ENCODE peak calls at places on chromosomes 6 and 20, in seven cellular contexts. One of them, this sample, is unnamed. For H3K4me1, the result is how much of the 10 kb centered on the place peaks cover.

GRCh38 chr20:3670945-3671344 is 7.7 kb upstream of the GFRA4 start:
- DNase-seq in trophoblast cell: no peak
- DNase-seq in mesendoderm: no peak
- DNase-seq in H1: no peak
- DNase-seq in IMR-90: no peak
- DNase-seq in mesenchymal stem cell: no peak
- DNase-seq in H9: no peak
- DNase-seq in this sample: no peak

GRCh38 chr6:41940759-41941279 is 789 bp downstream of the CCND3 start:
- DNase-seq in mesendoderm: peak
- DNase-seq in mesenchymal stem cell: peak
- DNase-seq in H9: peak
- DNase-seq in H1: no peak
- DNase-seq in trophoblast cell: no peak
- DNase-seq in IMR-90: peak
- DNase-seq in this sample: no peak

GRCh38 chr20:32539063-32539816 is 45.9 kb downstream of the NOL4L start:
- DNase-seq in mesendoderm: no peak
- DNase-seq in trophoblast cell: no peak
- DNase-seq in IMR-90: no peak
- DNase-seq in H1: no peak
- DNase-seq in mesenchymal stem cell: no peak
- DNase-seq in H9: no peak
- DNase-seq in this sample: no peak

GRCh38 chr20:40962733-40963504 is 65.7 kb upstream of the TOP1 start:
- DNase-seq in trophoblast cell: peak
- DNase-seq in mesendoderm: peak
- DNase-seq in H9: peak
- DNase-seq in IMR-90: peak
- DNase-seq in H1: peak
- DNase-seq in mesenchymal stem cell: peak
- DNase-seq in this sample: peak

GRCh38 chr6:158972241-158973233 is 27.5 kb downstream of the RSPH3 start:
- DNase-seq in H1: no peak
- DNase-seq in mesendoderm: peak
- DNase-seq in IMR-90: peak
- DNase-seq in H9: no peak
- DNase-seq in trophoblast cell: no peak
- DNase-seq in mesenchymal stem cell: peak
- DNase-seq in this sample: no peak

GRCh38 chr20:24694157-24694726 is 224.8 kb downstream of the SYNDIG1 start:
- DNase-seq in mesenchymal stem cell: no peak
- DNase-seq in trophoblast cell: no peak
- DNase-seq in H9: peak
- DNase-seq in H1: no peak
- DNase-seq in IMR-90: no peak
- DNase-seq in mesendoderm: no peak
- DNase-seq in this sample: no peak

GRCh38 chr6:170058878-170059485 is 231.9 kb downstream of the DLL1 start:
- DNase-seq in mesendoderm: no peak
- DNase-seq in H1: no peak
- DNase-seq in trophoblast cell: no peak
- DNase-seq in mesenchymal stem cell: no peak
- DNase-seq in IMR-90: no peak
- DNase-seq in H9: no peak
- DNase-seq in this sample: no peak

GRCh38 chr6:33813246-33813904 is 9.6 kb upstream of the MLN start:
- DNase-seq in trophoblast cell: no peak
- DNase-seq in mesenchymal stem cell: no peak
- DNase-seq in IMR-90: no peak
- DNase-seq in mesendoderm: no peak
- DNase-seq in H1: no peak
- DNase-seq in H9: no peak
- DNase-seq in this sample: no peak

GRCh38 chr6:136777651-136778050 is 14.6 kb downstream of the MAP3K5 start:
- DNase-seq in IMR-90: no peak
- DNase-seq in H1: no peak
- DNase-seq in H9: no peak
- DNase-seq in mesendoderm: no peak
- DNase-seq in trophoblast cell: no peak
- DNase-seq in mesenchymal stem cell: no peak
- DNase-seq in this sample: no peak

GRCh38 chr20:5735845-5736530 is 14.2 kb upstream of the SHLD1 start:
- DNase-seq in H1: no peak
- DNase-seq in IMR-90: peak
- DNase-seq in mesenchymal stem cell: peak
- DNase-seq in trophoblast cell: no peak
- DNase-seq in mesendoderm: no peak
- DNase-seq in H9: no peak
- DNase-seq in this sample: no peak

GRCh38 chr20:58891076-58891685 is 38.7 kb downstream of the GNAS start:
- DNase-seq in mesenchymal stem cell: peak
- DNase-seq in H9: peak
- DNase-seq in trophoblast cell: peak
- DNase-seq in mesendoderm: peak
- DNase-seq in H1: no peak
- DNase-seq in IMR-90: peak
- DNase-seq in this sample: peak

GRCh38 chr6:162493917-162494316 is 233.6 kb downstream of the PRKN start:
- DNase-seq in H1: no peak
- DNase-seq in mesendoderm: peak
- DNase-seq in mesenchymal stem cell: no peak
- DNase-seq in H9: no peak
- DNase-seq in IMR-90: no peak
- DNase-seq in trophoblast cell: no peak
- DNase-seq in this sample: no peak

GRCh38 chr6:133817460-133818047 is 71.4 kb upstream of the TCF21 start:
- DNase-seq in mesendoderm: peak
- DNase-seq in H9: peak
- DNase-seq in IMR-90: no peak
- DNase-seq in trophoblast cell: peak
- DNase-seq in mesenchymal stem cell: no peak
- DNase-seq in H1: peak
- DNase-seq in this sample: no peak

GRCh38 chr20:26279224-26279623 is 582.6 kb upstream of the ZNF337 start:
- DNase-seq in H1: no peak
- DNase-seq in H9: no peak
- DNase-seq in IMR-90: no peak
- DNase-seq in trophoblast cell: no peak
- DNase-seq in mesendoderm: no peak
- DNase-seq in mesenchymal stem cell: no peak
- DNase-seq in this sample: no peak

GRCh38 chr6:80196914-80197313 is 90.4 kb downstream of the BCKDHB start:
- DNase-seq in mesendoderm: no peak
- DNase-seq in H1: no peak
- DNase-seq in IMR-90: no peak
- DNase-seq in trophoblast cell: no peak
- DNase-seq in H9: no peak
- DNase-seq in mesenchymal stem cell: no peak
- DNase-seq in this sample: no peak

GRCh38 chr6:87897581-87898147 is 150.0 kb upstream of the SPACA1 start:
- DNase-seq in mesendoderm: no peak
- DNase-seq in H9: no peak
- DNase-seq in H1: no peak
- DNase-seq in IMR-90: peak
- DNase-seq in trophoblast cell: no peak
- DNase-seq in mesenchymal stem cell: no peak
- DNase-seq in this sample: no peak

GRCh38 chr20:59141818-59142581 is 21.6 kb upstream of the ZNF831 start:
- DNase-seq in trophoblast cell: no peak
- DNase-seq in H9: no peak
- DNase-seq in H1: no peak
- DNase-seq in mesenchymal stem cell: no peak
- DNase-seq in IMR-90: peak
- DNase-seq in mesendoderm: peak
- DNase-seq in this sample: peak

GRCh38 chr6:71250050-71250689 is 38.4 kb upstream of the OGFRL1 start:
- DNase-seq in mesendoderm: peak
- DNase-seq in IMR-90: peak
- DNase-seq in H9: no peak
- DNase-seq in trophoblast cell: peak
- DNase-seq in H1: no peak
- DNase-seq in mesenchymal stem cell: peak
- DNase-seq in this sample: no peak

GRCh38 chr6:30814137-30815084 is 69.9 kb upstream of the DDR1 start:
- DNase-seq in H1: no peak
- DNase-seq in IMR-90: peak
- DNase-seq in mesenchymal stem cell: peak
- DNase-seq in mesendoderm: peak
- DNase-seq in trophoblast cell: peak
- DNase-seq in H9: no peak
- DNase-seq in this sample: no peak

DNA sequence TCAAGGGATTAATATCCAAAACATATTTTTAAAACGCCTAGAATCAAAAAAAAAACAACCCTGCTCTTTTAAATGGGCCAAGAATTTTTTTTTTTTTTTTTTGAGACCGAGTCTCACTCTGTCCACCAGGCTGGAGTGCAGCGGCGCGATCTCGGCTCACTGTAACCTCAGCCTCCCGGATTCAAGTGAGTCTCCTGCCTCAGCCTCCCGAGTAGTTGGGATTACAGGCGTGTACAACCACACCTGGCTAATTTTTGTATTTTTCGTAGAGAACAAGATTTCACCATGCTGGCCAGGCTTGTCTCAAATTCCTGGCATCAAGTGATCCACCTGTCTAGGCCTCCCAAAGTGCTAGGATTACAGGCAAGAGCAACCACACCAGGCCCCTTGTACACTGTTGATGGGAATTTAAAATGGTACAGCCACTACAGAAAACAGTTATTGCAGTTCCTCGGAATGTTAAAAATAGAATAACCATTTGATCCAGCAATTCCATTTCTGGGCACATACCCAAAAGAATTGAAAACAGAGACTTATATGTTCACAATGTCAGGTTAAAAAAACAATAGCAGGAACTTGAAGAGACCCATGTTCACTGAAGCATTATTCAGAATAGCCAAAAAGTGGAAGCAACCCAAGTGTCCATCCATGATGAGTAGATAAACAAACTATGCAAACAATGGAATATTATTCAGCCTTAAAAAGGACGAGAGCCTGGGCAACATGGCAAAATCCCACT is 3.1 kb upstream of the MYL9 start:
- DNase-seq in H9: no peak
- DNase-seq in H1: no peak
- DNase-seq in mesendoderm: no peak
- DNase-seq in mesenchymal stem cell: no peak
- DNase-seq in IMR-90: peak
- DNase-seq in trophoblast cell: no peak
- DNase-seq in this sample: no peak
- H4K8ac ChIP-seq in H9: no peak
- H4K8ac ChIP-seq in H1: no peak
- H4K8ac ChIP-seq in mesendoderm: no peak
- H4K8ac ChIP-seq in mesenchymal stem cell: no peak
- H4K8ac ChIP-seq in IMR-90: no peak
- H4K8ac ChIP-seq in trophoblast cell: no peak
- H4K8ac ChIP-seq in this sample: no peak

GRCh38 chr20:23148721-23149570 is 62.8 kb upstream of the CD93 start:
- DNase-seq in mesenchymal stem cell: no peak
- DNase-seq in H9: peak
- DNase-seq in H1: no peak
- DNase-seq in trophoblast cell: no peak
- DNase-seq in mesendoderm: no peak
- DNase-seq in IMR-90: no peak
- DNase-seq in this sample: no peak
- H3K4me1 ChIP-seq in mesenchymal stem cell: under half
- H3K4me1 ChIP-seq in H9: under half
- H3K4me1 ChIP-seq in H1: under half
- H3K4me1 ChIP-seq in trophoblast cell: under half
- H3K4me1 ChIP-seq in mesendoderm: under half
- H3K4me1 ChIP-seq in IMR-90: under half
- H3K4me1 ChIP-seq in this sample: under half

GRCh38 chr20:57309544-57310115 is 20.0 kb upstream of the SPO11 start:
- DNase-seq in mesenchymal stem cell: no peak
- DNase-seq in trophoblast cell: no peak
- DNase-seq in mesendoderm: no peak
- DNase-seq in H1: no peak
- DNase-seq in IMR-90: no peak
- DNase-seq in H9: no peak
- DNase-seq in this sample: no peak
- H3K18ac ChIP-seq in mesenchymal stem cell: no peak
- H3K18ac ChIP-seq in trophoblast cell: no peak
- H3K18ac ChIP-seq in mesendoderm: no peak
- H3K18ac ChIP-seq in H1: no peak
- H3K18ac ChIP-seq in IMR-90: no peak
- H3K18ac ChIP-seq in H9: no peak
- H3K18ac ChIP-seq in this sample: no peak

DNA sequence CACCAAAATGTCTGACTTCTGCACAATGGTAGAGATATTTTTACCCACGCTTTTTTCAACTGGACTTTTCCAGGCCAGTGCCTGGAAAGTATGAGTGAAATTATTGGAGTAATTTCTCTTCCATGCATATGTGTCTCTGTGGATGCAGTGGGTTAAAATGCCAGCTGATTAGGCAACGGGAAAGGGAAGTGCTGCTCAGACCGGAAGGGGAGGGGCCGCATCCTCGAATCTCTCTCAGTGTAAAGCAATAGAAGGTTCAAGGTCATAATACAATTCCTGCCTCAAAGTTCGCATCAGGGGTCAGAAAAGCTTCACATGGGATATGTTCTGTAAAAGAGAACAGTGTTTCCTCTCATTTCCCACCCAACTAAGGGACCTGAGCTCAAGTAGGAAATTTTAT is 89.7 kb upstream of the MTHFD1L start:
- DNase-seq in trophoblast cell: no peak
- DNase-seq in mesenchymal stem cell: no peak
- DNase-seq in H9: no peak
- DNase-seq in H1: no peak
- DNase-seq in IMR-90: no peak
- DNase-seq in mesendoderm: no peak
- DNase-seq in this sample: no peak
- H4K8ac ChIP-seq in trophoblast cell: no peak
- H4K8ac ChIP-seq in mesenchymal stem cell: no peak
- H4K8ac ChIP-seq in H9: no peak
- H4K8ac ChIP-seq in H1: no peak
- H4K8ac ChIP-seq in IMR-90: no peak
- H4K8ac ChIP-seq in mesendoderm: no peak
- H4K8ac ChIP-seq in this sample: no peak

GRCh38 chr6:35495258-35496035 is 1.4 kb downstream of the TEAD3 start:
- DNase-seq in trophoblast cell: peak
- DNase-seq in IMR-90: peak
- DNase-seq in mesenchymal stem cell: peak
- DNase-seq in H9: no peak
- DNase-seq in H1: no peak
- DNase-seq in mesendoderm: no peak
- DNase-seq in this sample: no peak
- H3K4me1 ChIP-seq in trophoblast cell: half or more
- H3K4me1 ChIP-seq in IMR-90: under half
- H3K4me1 ChIP-seq in mesenchymal stem cell: half or more
- H3K4me1 ChIP-seq in H9: under half
- H3K4me1 ChIP-seq in H1: under half
- H3K4me1 ChIP-seq in mesendoderm: under half
- H3K4me1 ChIP-seq in this sample: half or more

GRCh38 chr6:128276311-128276710 is 244.1 kb downstream of the PTPRK start:
- DNase-seq in H1: no peak
- DNase-seq in H9: no peak
- DNase-seq in mesendoderm: no peak
- DNase-seq in IMR-90: no peak
- DNase-seq in trophoblast cell: no peak
- DNase-seq in mesenchymal stem cell: no peak
- DNase-seq in this sample: no peak
- H3K18ac ChIP-seq in H1: no peak
- H3K18ac ChIP-seq in H9: no peak
- H3K18ac ChIP-seq in mesendoderm: no peak
- H3K18ac ChIP-seq in IMR-90: no peak
- H3K18ac ChIP-seq in trophoblast cell: no peak
- H3K18ac ChIP-seq in mesenchymal stem cell: no peak
- H3K18ac ChIP-seq in this sample: no peak

GRCh38 chr20:52416959-52417358 is 225.4 kb upstream of the ZFP64 start:
- DNase-seq in mesendoderm: no peak
- DNase-seq in H9: no peak
- DNase-seq in trophoblast cell: no peak
- DNase-seq in mesenchymal stem cell: no peak
- DNase-seq in IMR-90: no peak
- DNase-seq in H1: no peak
- DNase-seq in this sample: no peak
- H4K8ac ChIP-seq in mesendoderm: no peak
- H4K8ac ChIP-seq in H9: no peak
- H4K8ac ChIP-seq in trophoblast cell: no peak
- H4K8ac ChIP-seq in mesenchymal stem cell: no peak
- H4K8ac ChIP-seq in IMR-90: no peak
- H4K8ac ChIP-seq in H1: no peak
- H4K8ac ChIP-seq in this sample: no peak

This sample was measured in neuronal stem cell.